ENCODE peak calls at places on chromosomes 7 and 10, in seven cellular contexts. U is WTC11, C is dorsolateral prefrontal cortex, Y is fibroblast of lung, H is GM13977, G is IMR-90, S is adrenal gland. E is an unnamed sample.

GRCh38 chr10:102650655-102651454 is 6.6 kb downstream of the TRIM8 start:
- DNase-seq in U (no peak), C (no peak), Y (no peak), H (no peak), G (no peak), S (no peak), E (no peak)

GRCh38 chr10:31698169-31698890 is 230.3 kb downstream of the ARHGAP12 start:
- DNase-seq in U (no peak), C (no peak), Y (peak; percentile 80), H (no peak), G (peak; percentile 91), S (peak; percentile 63), E (no peak)

GRCh38 chr10:82736305-82736704 is 861.3 kb downstream of the NRG3 start:
- DNase-seq in U (no peak), C (no peak), Y (no peak), H (no peak), G (no peak), S (no peak), E (no peak)

GRCh38 chr7:150332852-150333635 is 8.4 kb downstream of the RARRES2 start:
- DNase-seq in U (no peak), C (no peak), Y (no peak), H (no peak), G (no peak), S (peak; percentile 45), E (no peak)

GRCh38 chr7:12054830-12055229 is 156.3 kb upstream of the TMEM106B start:
- DNase-seq in U (no peak), C (no peak), Y (no peak), H (no peak), G (peak; percentile 46), S (no peak), E (no peak)

GRCh38 chr7:15725036-15725435 is 38.6 kb upstream of the MEOX2 start:
- DNase-seq in U (no peak), C (no peak), Y (no peak), H (no peak), G (no peak), S (no peak), E (no peak)

GRCh38 chr10:36688717-36689116 is 436.7 kb upstream of the ANKRD30A start:
- DNase-seq in U (no peak), C (no peak), Y (no peak), H (no peak), G (no peak), S (no peak), E (no peak)

GRCh38 chr7:54858008-54858692 is 99.1 kb upstream of the SEC61G start:
- DNase-seq in U (no peak), C (no peak), Y (no peak), H (no peak), G (no peak), S (no peak), E (no peak)

GRCh38 chr10:79075418-79075817 is 6.7 kb downstream of the ZMIZ1 start:
- DNase-seq in U (no peak), C (no peak), Y (no peak), H (no peak), G (no peak), S (no peak), E (no peak)
- TF ChIP-seq CTCF in U (no peak), C (no peak), Y (no peak), H (no peak), G (no peak), S (no peak), E (no peak)

GRCh38 chr10:96719850-96720421 is 378 bp downstream of the PIK3AP1 start:
- DNase-seq in U (peak; percentile 84), C (no peak), Y (peak; percentile 12), H (peak; percentile 87), G (no peak), S (peak; percentile 53), E (peak; percentile 50)
- TF ChIP-seq CTCF in U (no peak), C (peak; percentile 29), Y (no peak), H (peak; percentile 94), G (peak; percentile 38), S (no peak), E (peak; percentile 66)

DNA sequence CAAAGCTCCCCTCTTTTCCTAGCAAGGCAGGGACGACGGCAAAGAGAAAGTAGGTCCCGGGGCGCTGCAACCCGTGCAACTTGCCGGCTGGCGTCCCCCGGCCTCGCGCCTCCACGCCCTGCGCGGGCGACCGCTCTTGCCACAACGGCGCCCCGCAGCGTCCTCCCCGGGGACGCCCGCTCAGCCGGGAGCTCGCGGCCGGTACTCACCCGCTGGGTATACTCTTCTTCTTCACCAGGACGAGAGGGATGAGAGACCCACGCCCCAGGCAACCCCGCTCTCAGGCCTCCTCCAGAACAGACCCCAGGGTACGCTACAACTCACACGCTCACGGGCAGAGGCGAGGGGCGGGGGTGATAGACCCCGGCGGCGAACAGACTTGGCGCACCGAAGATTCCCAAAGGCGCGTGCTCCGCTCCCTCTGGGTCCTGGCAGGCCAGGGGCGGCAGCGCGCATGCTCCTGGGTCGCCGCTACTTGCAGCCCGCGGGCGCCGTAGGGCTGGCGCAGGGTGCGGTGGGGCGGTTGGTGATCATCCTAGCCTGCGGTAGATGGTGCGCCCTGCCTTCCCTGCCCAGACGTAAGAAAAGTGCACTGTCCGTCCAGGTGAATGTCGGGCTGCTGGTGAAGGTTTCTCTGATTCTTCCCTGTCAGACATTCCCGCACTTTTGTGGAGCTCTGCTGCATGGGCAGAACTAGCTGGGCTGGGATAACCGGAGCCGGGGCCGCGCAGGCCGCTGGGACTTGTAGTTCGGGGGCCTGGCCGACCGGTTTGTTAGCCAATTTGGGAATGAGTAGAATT is at the start of gene CC2D2B:
- DNase-seq in U (peak; percentile 85), C (peak; percentile 88), Y (peak; percentile 84), H (peak; percentile 80), G (peak; percentile 74), S (peak; percentile 85), E (peak; percentile 70)
- TF ChIP-seq CTCF in U (no peak), C (peak; percentile 45), Y (no peak), H (no peak), G (peak; percentile 23), S (no peak), E (peak; percentile 38)

GRCh38 chr10:77493851-77494788 is 143.5 kb downstream of the KCNMA1 start:
- DNase-seq in U (peak; percentile 38), C (no peak), Y (peak; percentile 59), H (no peak), G (peak; percentile 54), S (no peak), E (no peak)
- TF ChIP-seq CTCF in U (peak; percentile 26), C (peak; percentile 47), Y (peak; percentile 38), H (peak; percentile 3), G (peak; percentile 45), S (no peak), E (peak; percentile 44)

GRCh38 chr10:6838118-6838517 is 258.0 kb upstream of the PRKCQ start:
- DNase-seq in U (no peak), C (no peak), Y (no peak), H (no peak), G (no peak), S (peak; percentile 1), E (no peak)
- TF ChIP-seq CTCF in U (no peak), C (peak; percentile 30), Y (no peak), H (peak; percentile 36), G (no peak), S (no peak), E (peak; percentile 25)

GRCh38 chr10:100286051-100287033 is at the start of gene BLOC1S2:
- DNase-seq in U (peak; percentile 85), C (peak; percentile 80), Y (peak; percentile 93), H (peak; percentile 95), G (peak; percentile 92), S (peak; percentile 92), E (peak; percentile 85)
- TF ChIP-seq CTCF in U (no peak), C (peak; percentile 65), Y (no peak), H (no peak), G (no peak), S (no peak), E (peak; percentile 16)

GRCh38 chr10:92552310-92552709 is 21.6 kb downstream of the IDE start:
- DNase-seq in U (no peak), C (no peak), Y (no peak), H (no peak), G (no peak), S (no peak), E (no peak)
- TF ChIP-seq CTCF in U (no peak), C (no peak), Y (no peak), H (peak; percentile 23), G (no peak), S (peak; percentile 9), E (peak; percentile 36)

E was measured in progenitor cell of endocrine pancreas.